ENCODE peak calls at places on chromosomes 1 and 21, in ten cellular contexts. V is tibial artery; D is psoas muscle; W is prostate gland; R is hepatocyte; K is colonic mucosa; P is upper lobe of right lung; A is naive thymus-derived CD4-positive, alpha-beta T cell; I is foreskin keratinocyte; L is vagina. M is an unnamed sample.

GRCh38 chr1:226980565-226981385 is 40.7 kb downstream of the COQ8A start:
- DNase-seq in P (peak; percentile 80), I (no peak), W (no peak), K (no peak), L (peak; percentile 87), D (peak; percentile 73), R (no peak), V (no peak), A (no peak), M (no peak)

GRCh38 chr21:38524168-38525153 is 26.2 kb upstream of the ERG start:
- DNase-seq in P (no peak), L (no peak), A (no peak), D (no peak), W (no peak), I (no peak), V (no peak), K (no peak), R (no peak), M (no peak)

GRCh38 chr1:47752048-47752451 is 245.1 kb downstream of the TRABD2B start:
- DNase-seq in I (peak; percentile 7), R (peak; percentile 58), K (peak; percentile 74), W (peak; percentile 68), D (no peak), L (no peak), A (no peak), V (peak; percentile 59), P (no peak), M (peak; percentile 28)

GRCh38 chr1:26981146-26981846 is 12.2 kb upstream of the TRNP1 start:
- DNase-seq in K (no peak), R (no peak), I (no peak), W (no peak), D (no peak), V (no peak), L (no peak), P (no peak), A (no peak), M (no peak)

GRCh38 chr1:73854527-73854926 is 343.4 kb downstream of the LRRIQ3 start:
- DNase-seq in A (no peak), V (no peak), P (no peak), K (no peak), L (no peak), R (no peak), D (no peak), I (no peak), W (no peak), M (no peak)

GRCh38 chr1:75133754-75134655 is at the start of gene LHX8:
- DNase-seq in R (peak; percentile 31), V (no peak), W (no peak), L (no peak), D (no peak), I (no peak), K (no peak), P (no peak), A (no peak), M (no peak)

GRCh38 chr1:84505167-84506001 is 802 bp upstream of the SPATA1 start:
- DNase-seq in W (peak; percentile 35), V (peak; percentile 52), A (no peak), D (peak; percentile 85), P (no peak), R (peak; percentile 83), I (peak; percentile 60), K (no peak), L (no peak), M (peak; percentile 57)

GRCh38 chr1:29749021-29749420 is 512.7 kb downstream of the PTPRU start:
- DNase-seq in L (no peak), A (no peak), V (no peak), I (no peak), P (no peak), K (no peak), W (no peak), R (no peak), D (no peak), M (no peak)

GRCh38 chr1:3745590-3746381 is 6.5 kb upstream of the CCDC27 start:
- DNase-seq in W (no peak), K (no peak), P (no peak), A (no peak), R (no peak), D (peak; percentile 38), L (no peak), V (no peak), I (no peak), M (no peak)

GRCh38 chr1:93784538-93784937 is 94.5 kb downstream of the DNTTIP2 start:
- DNase-seq in R (no peak), V (no peak), L (no peak), W (no peak), P (no peak), D (no peak), A (no peak), K (no peak), I (no peak), M (no peak)

GRCh38 chr1:171911506-171911905 is 70.2 kb downstream of the DNM3 start:
- DNase-seq in R (peak; percentile 14), K (no peak), P (no peak), A (no peak), W (no peak), D (no peak), L (no peak), V (no peak), I (no peak), M (no peak)

GRCh38 chr1:44012941-44013609 is 18.2 kb downstream of the SLC6A9 start:
- DNase-seq in A (peak; percentile 21), L (no peak), W (no peak), R (no peak), V (no peak), P (no peak), K (no peak), D (no peak), I (no peak), M (no peak)

GRCh38 chr1:42962641-42963377 is 4.1 kb upstream of the SLC2A1 start:
- DNase-seq in L (no peak), P (no peak), W (no peak), K (peak; percentile 47), A (no peak), R (peak; percentile 78), D (no peak), I (peak; percentile 68), V (peak; percentile 69), M (no peak)

GRCh38 chr1:161200421-161200991 is 1.7 kb upstream of the ADAMTS4 start:
- DNase-seq in A (no peak), D (no peak), V (no peak), L (no peak), K (no peak), W (no peak), P (no peak), R (no peak), I (no peak), M (no peak)

GRCh38 chr1:7856345-7856744 is 3.5 kb upstream of the UTS2 start:
- DNase-seq in L (no peak), R (no peak), I (no peak), V (no peak), K (peak; percentile 22), W (no peak), D (no peak), P (no peak), A (no peak), M (no peak)

GRCh38 chr1:108816049-108816882 is 40.6 kb downstream of the AKNAD1 start:
- DNase-seq in K (peak; percentile 56), A (no peak), V (peak; percentile 77), I (peak; percentile 83), D (peak; percentile 86), P (no peak), R (peak; percentile 83), L (no peak), W (no peak), M (peak; percentile 59)
- H3K27ac ChIP-seq in K (peak overlapping the region; percentile 51), A (no peak overlapping the region), V (peak overlapping the region; percentile 76), I (peak overlapping the region; percentile 86), D (peak overlapping the region; percentile 76), P (peak overlapping the region; percentile 80), R (peak overlapping the region; percentile 84), L (peak overlapping the region; percentile 78), W (peak overlapping the region; percentile 46), M (peak overlapping the region; percentile 94)

DNA sequence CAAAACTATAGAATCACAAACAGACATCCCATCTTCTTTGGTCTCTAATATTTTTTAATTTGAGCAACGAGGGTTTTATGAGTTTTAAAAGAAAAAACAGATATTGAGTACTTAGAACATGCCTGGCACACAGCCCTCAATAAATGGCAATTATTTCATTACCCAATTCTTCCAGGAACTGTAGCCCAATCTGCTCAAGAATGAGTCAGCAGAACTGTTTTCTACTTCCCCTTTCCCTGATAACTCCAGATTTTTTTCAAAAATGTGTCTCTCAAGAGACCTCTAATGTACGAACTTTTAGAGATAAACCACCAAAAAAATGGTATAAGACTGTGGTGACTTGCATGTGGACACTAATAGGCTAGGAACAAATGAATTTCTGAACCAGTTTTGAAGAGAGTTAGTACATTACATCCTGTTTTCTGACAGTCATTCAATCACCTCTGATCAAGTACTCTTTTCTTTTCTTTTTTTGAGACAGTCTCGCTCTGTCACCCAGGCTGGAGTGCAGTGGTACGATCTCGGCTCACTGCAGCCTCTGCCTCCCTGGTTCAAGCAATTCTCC is 11.5 kb downstream of the ABL2 start:
- DNase-seq in K (no peak), V (no peak), P (no peak), D (no peak), I (no peak), R (no peak), W (no peak), A (no peak), L (no peak), M (peak; percentile 11)
- H3K4me1 ChIP-seq in K (no peaks in the 10 kb centered on the region), V (peaks cover 17% of the 10 kb centered on the region), P (peaks cover 14% of the 10 kb centered on the region), D (peaks cover 8% of the 10 kb centered on the region), I (no peaks in the 10 kb centered on the region), R (no peaks in the 10 kb centered on the region), W (no peaks in the 10 kb centered on the region), A (no peaks in the 10 kb centered on the region), L (peaks cover 19% of the 10 kb centered on the region), M (no peaks in the 10 kb centered on the region)

GRCh38 chr21:14451520-14451919 is 68.6 kb upstream of the HSPA13 start:
- DNase-seq in P (no peak), K (no peak), W (no peak), I (no peak), R (no peak), D (no peak), L (no peak), V (no peak), A (no peak), M (no peak)
- H3K27me3 ChIP-seq in P (no peaks in the 10 kb centered on the region), K (no peaks in the 10 kb centered on the region), W (no peaks in the 10 kb centered on the region), I (no peaks in the 10 kb centered on the region), R (no peaks in the 10 kb centered on the region), D (no peaks in the 10 kb centered on the region), L (no peaks in the 10 kb centered on the region), V (no peaks in the 10 kb centered on the region), A (no peaks in the 10 kb centered on the region), M (no peaks in the 10 kb centered on the region)

GRCh38 chr1:32485554-32486255 is 20.8 kb downstream of the ZBTB8B start:
- DNase-seq in P (no peak), R (no peak), D (no peak), K (no peak), W (no peak), A (no peak), L (no peak), I (no peak), V (no peak), M (no peak)

GRCh38 chr1:32489774-32490454 is 25.0 kb downstream of the ZBTB8B start:
- DNase-seq in W (no peak), A (no peak), R (no peak), K (no peak), I (no peak), L (no peak), P (no peak), V (no peak), D (no peak), M (no peak)

GRCh38 chr1:32480761-32481160 is 15.9 kb downstream of the ZBTB8B start:
- DNase-seq in V (no peak), I (no peak), R (no peak), D (no peak), W (no peak), P (no peak), A (no peak), L (no peak), K (no peak), M (no peak)

GRCh38 chr1:32487182-32487581 is 22.3 kb downstream of the ZBTB8B start:
- DNase-seq in I (no peak), P (no peak), R (no peak), W (no peak), K (no peak), D (no peak), A (no peak), L (no peak), V (no peak), M (no peak)

GRCh38 chr1:32486463-32487113 is 21.7 kb downstream of the ZBTB8B start:
- DNase-seq in A (no peak), P (no peak), D (no peak), W (no peak), L (no peak), I (no peak), R (no peak), V (no peak), K (no peak), M (no peak)
- H3K27ac ChIP-seq in A (no peak overlapping the region), P (no peak overlapping the region), D (no peak overlapping the region), W (no peak overlapping the region), L (no peak overlapping the region), I (no peak overlapping the region), R (peak overlapping the region; percentile 59), V (no peak overlapping the region), K (no peak overlapping the region), M (no peak overlapping the region)